ENCODE peak calls at places on chromosomes 7 and 10, in six cellular contexts. B is WERI-Rb-1, J is left ventricle myocardium inferior, W is esophagus muscularis mucosa, A is keratinocyte, Y is spleen. C is an unnamed sample.
A peak's percentile ranks its signal among the peaks of the same experiment; 100 is the strongest.

GRCh38 chr10:128087884-128088695 is 38.1 kb downstream of the MKI67 start:
- DNase-seq in B (peak; percentile 65), J (no peak), Y (no peak), A (no peak), W (no peak), C (no peak)

GRCh38 chr10:11113156-11113555 is 95.5 kb downstream of the CELF2 start:
- DNase-seq in W (no peak), B (no peak), J (no peak), Y (no peak), A (no peak), C (no peak)

GRCh38 chr10:79089579-79090110 is 20.9 kb downstream of the ZMIZ1 start:
- DNase-seq in J (no peak), A (no peak), Y (no peak), B (peak; percentile 69), W (no peak), C (no peak)

GRCh38 chr10:103692421-103693069 is 162.8 kb downstream of the SH3PXD2A start:
- DNase-seq in B (no peak), W (no peak), Y (no peak), J (no peak), A (no peak), C (no peak)

GRCh38 chr7:92875719-92876118 is 39.3 kb upstream of the CDK6 start:
- DNase-seq in W (no peak), B (no peak), J (no peak), A (peak; percentile 68), Y (no peak), C (no peak)

GRCh38 chr7:47661051-47661714 is 79.3 kb upstream of the TNS3 start:
- DNase-seq in B (no peak), J (no peak), A (no peak), W (no peak), Y (peak; percentile 35), C (no peak)

GRCh38 chr10:86756511-86757109 is at the start of gene BMPR1A:
- DNase-seq in A (no peak), Y (no peak), W (no peak), J (peak; percentile 91), B (peak; percentile 95), C (no peak)

GRCh38 chr7:41955475-41956243 is 252.8 kb upstream of the INHBA start:
- DNase-seq in A (peak; percentile 63), Y (peak; percentile 83), J (peak; percentile 95), B (peak; percentile 63), W (peak; percentile 98), C (peak; percentile 98)

GRCh38 chr10:17001961-17002749 is 127.5 kb downstream of the CUBN start:
- DNase-seq in A (no peak), Y (no peak), J (peak; percentile 38), B (no peak), W (peak; percentile 91), C (no peak)

GRCh38 chr10:88131561-88132139 is 268.2 kb downstream of the PTEN start:
- DNase-seq in Y (no peak), B (no peak), J (peak; percentile 37), A (peak; percentile 83), W (no peak), C (no peak)

GRCh38 chr7:143003393-143004051 is 23.4 kb downstream of the OR9A2 start:
- DNase-seq in A (no peak), W (no peak), J (no peak), B (peak; percentile 23), Y (no peak), C (no peak)

GRCh38 chr10:33066558-33067236 is 108.7 kb upstream of the ITGB1 start:
- DNase-seq in J (no peak), W (no peak), Y (no peak), A (no peak), B (no peak), C (no peak)

GRCh38 chr10:48382982-48383381 is 76.5 kb downstream of the MAPK8 start:
- DNase-seq in Y (no peak), J (no peak), A (no peak), B (no peak), W (no peak), C (no peak)

GRCh38 chr10:48383393-48383792 is 76.9 kb downstream of the MAPK8 start:
- DNase-seq in A (no peak), Y (no peak), J (no peak), W (no peak), B (no peak), C (no peak)

GRCh38 chr10:48381971-48382370 is 75.5 kb downstream of the MAPK8 start:
- DNase-seq in A (no peak), W (no peak), B (no peak), J (no peak), Y (no peak), C (no peak)

GRCh38 chr10:48377751-48378585 is 71.5 kb downstream of the MAPK8 start:
- DNase-seq in W (no peak), A (no peak), J (no peak), Y (no peak), B (no peak), C (no peak)

DNA sequence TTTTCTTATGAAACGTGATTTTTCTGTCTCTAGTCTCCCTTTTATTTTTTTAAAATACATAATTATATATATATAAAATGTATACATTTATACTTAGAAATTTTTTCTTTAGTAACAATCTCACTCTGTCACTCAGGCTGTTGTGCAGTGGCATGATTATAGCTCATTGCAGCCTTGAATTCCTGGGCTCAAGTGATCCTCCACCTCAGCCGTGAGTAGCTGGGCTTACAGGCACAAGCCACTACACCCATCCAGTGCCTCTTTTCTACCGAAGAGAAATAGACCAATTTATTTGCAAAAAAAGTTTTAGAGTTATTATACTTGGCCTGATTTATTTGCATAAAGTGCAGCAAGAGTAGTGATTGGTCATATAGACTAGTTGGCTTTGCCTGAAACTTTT is 72.2 kb downstream of the MAPK8 start:
- DNase-seq in W (no peak), A (no peak), Y (no peak), B (no peak), J (no peak), C (no peak)
- H3K9me3 ChIP-seq in W (no peaks in the 10 kb centered on the region), A (no peaks in the 10 kb centered on the region), Y (peaks cover 15% of the 10 kb centered on the region), B (no peaks in the 10 kb centered on the region), J (peaks cover 29% of the 10 kb centered on the region), C (peaks cover 20% of the 10 kb centered on the region)

GRCh38 chr10:115969591-115969990 is 303.4 kb downstream of the GFRA1 start:
- DNase-seq in B (no peak), J (no peak), Y (no peak), A (no peak), W (no peak), C (no peak)

GRCh38 chr10:115958043-115958442 is 315.0 kb downstream of the GFRA1 start:
- DNase-seq in Y (no peak), J (no peak), A (no peak), W (no peak), B (no peak), C (no peak)

GRCh38 chr10:115968236-115968635 is 304.8 kb downstream of the GFRA1 start:
- DNase-seq in B (no peak), Y (no peak), J (no peak), A (no peak), W (peak; percentile 70), C (peak; percentile 49)

GRCh38 chr10:115964827-115965226 is 308.2 kb downstream of the GFRA1 start:
- DNase-seq in A (no peak), J (no peak), Y (no peak), B (no peak), W (peak; percentile 68), C (no peak)

GRCh38 chr10:115963848-115964247 is 309.2 kb downstream of the GFRA1 start:
- DNase-seq in A (no peak), Y (no peak), B (peak; percentile 48), J (no peak), W (peak; percentile 87), C (no peak)
- TF ChIP-seq CTCF in A (peak; percentile 49), Y (no peak), B (peak; percentile 67), J (no peak), W (no peak), C (no peak)

DNA sequence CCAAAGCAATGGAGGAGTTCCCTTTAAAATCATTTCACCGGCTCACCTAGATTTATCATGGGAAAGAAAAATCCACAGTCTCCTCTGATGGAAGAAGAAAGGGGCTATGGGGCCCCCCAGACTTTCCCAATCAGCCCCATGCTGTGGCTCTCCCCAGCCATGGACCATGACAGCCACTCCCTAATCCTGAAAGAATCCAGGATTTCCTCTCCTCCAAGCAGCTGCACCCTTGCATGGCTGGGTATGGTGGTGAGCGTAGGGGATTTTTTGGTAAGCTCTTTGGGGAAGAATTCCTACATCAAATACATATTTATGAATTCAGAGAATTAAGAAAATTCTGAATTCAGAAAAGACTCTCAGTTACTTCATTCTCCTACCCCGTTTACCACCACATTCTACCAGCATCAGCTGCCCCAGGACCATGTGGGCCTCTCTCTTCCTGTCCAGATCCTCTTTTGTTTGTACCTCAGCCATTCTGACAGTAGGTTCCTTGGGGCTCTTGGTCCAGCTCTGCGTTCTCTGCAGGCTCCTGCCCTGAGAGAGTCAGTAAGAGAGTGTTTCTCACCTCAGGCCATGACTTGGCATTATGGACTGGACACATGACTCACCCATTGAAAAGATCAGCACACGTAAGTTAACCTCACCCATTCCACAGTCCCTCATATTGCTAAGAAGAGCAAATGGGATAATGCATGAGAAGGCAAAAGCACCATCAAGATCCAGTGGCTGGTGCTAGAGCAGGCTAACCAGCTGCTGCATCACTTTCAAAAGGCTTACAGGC is 337.8 kb downstream of the ELMO1 start:
- DNase-seq in B (no peak), A (no peak), J (no peak), W (no peak), Y (no peak), C (no peak)
- H3K27ac ChIP-seq in B (no peak overlapping the region), A (no peak overlapping the region), J (no peak overlapping the region), W (no peak overlapping the region), Y (no peak overlapping the region), C (no peak overlapping the region)

GRCh38 chr7:158558816-158559215 is 28.8 kb downstream of the PTPRN2 start:
- DNase-seq in J (no peak), Y (no peak), W (no peak), A (no peak), B (no peak), C (no peak)

GRCh38 chr7:158559356-158559755 is 28.3 kb downstream of the PTPRN2 start:
- DNase-seq in J (no peak), W (no peak), Y (no peak), B (no peak), A (no peak), C (no peak)

GRCh38 chr7:158555034-158555520 is 32.5 kb downstream of the PTPRN2 start:
- DNase-seq in A (no peak), W (no peak), J (no peak), Y (no peak), B (no peak), C (no peak)

GRCh38 chr7:158556721-158557440 is 30.7 kb downstream of the PTPRN2 start:
- DNase-seq in A (no peak), J (no peak), B (no peak), W (no peak), Y (no peak), C (no peak)

GRCh38 chr7:158557441-158557755 is 30.2 kb downstream of the PTPRN2 start:
- DNase-seq in J (no peak), W (no peak), B (no peak), A (no peak), Y (no peak), C (no peak)
- H3K9me3 ChIP-seq in J (no peaks in the 10 kb centered on the region), W (no peaks in the 10 kb centered on the region), B (no peaks in the 10 kb centered on the region), A (no peaks in the 10 kb centered on the region), Y (no peaks in the 10 kb centered on the region), C (no peaks in the 10 kb centered on the region)